ENCODE peak calls at places on chromosomes 3 and 15, in six cellular contexts. R is heart left ventricle; L is stimulated activated CD4-positive, alpha-beta T cell treated with anti-CD3 and anti-CD28 coated beads, Interleukin-1b, Interleukin-23, amount 100 ng/mL, for 24 hours; O is foreskin fibroblast; Q is activated T-cell treated with anti-CD3 and anti-CD28 coated beads, Interleukin-2, amount 50 U/mL, for 48 hours; X is NCI-H1092. W is an unnamed sample.

GRCh38 chr3:31011383-31011782 is 116.9 kb upstream of the GADL1 start:
- DNase-seq in R (no peak), L (no peak), O (peak; percentile 45), Q (no peak), X (peak; percentile 68), W (no peak)

GRCh38 chr15:48842501-48842900 is 31.6 kb upstream of the CEP152 start:
- DNase-seq in R (no peak), L (no peak), O (no peak), Q (no peak), X (no peak), W (peak; percentile 80)

GRCh38 chr3:181330821-181331563 is 341.5 kb upstream of the DNAJC19 start:
- DNase-seq in R (no peak), L (no peak), O (no peak), Q (no peak), X (no peak), W (no peak)

GRCh38 chr3:43093006-43093405 is 12.9 kb downstream of the POMGNT2 start:
- DNase-seq in R (no peak), L (no peak), O (no peak), Q (no peak), X (no peak), W (no peak)

GRCh38 chr3:40313975-40314860 is 4.7 kb downstream of the EIF1B start:
- DNase-seq in R (no peak), L (no peak), O (peak; percentile 58), Q (no peak), X (no peak), W (no peak)

GRCh38 chr3:112378989-112379692 is 46.2 kb downstream of the CD200 start:
- DNase-seq in R (no peak), L (no peak), O (peak; percentile 77), Q (no peak), X (no peak), W (no peak)

GRCh38 chr15:69735126-69735525 is 282.5 kb downstream of the RPLP1 start:
- DNase-seq in R (no peak), L (no peak), O (no peak), Q (no peak), X (no peak), W (no peak)

GRCh38 chr15:59158701-59159034 is 48.0 kb upstream of the LDHAL6B start:
- DNase-seq in R (no peak), L (no peak), O (no peak), Q (no peak), X (peak; percentile 19), W (peak; percentile 90)

GRCh38 chr15:20295238-20295811 is 246.3 kb downstream of the GOLGA6L6 start:
- DNase-seq in R (peak; percentile 31), L (no peak), O (no peak), Q (no peak), X (no peak), W (no peak)

GRCh38 chr3:32428092-32429068 is 36.7 kb downstream of the CMTM7 start:
- DNase-seq in R (no peak), L (no peak), O (no peak), Q (peak; percentile 39), X (no peak), W (no peak)

GRCh38 chr15:62769604-62770003 is 272.9 kb upstream of the TPM1 start:
- DNase-seq in R (no peak), L (no peak), O (peak; percentile 48), Q (no peak), X (no peak), W (no peak)

GRCh38 chr3:44114142-44114541 is 127.5 kb upstream of the TOPAZ1 start:
- DNase-seq in R (peak; percentile 41), L (peak; percentile 20), O (peak; percentile 51), Q (peak; percentile 60), X (no peak), W (no peak)

GRCh38 chr3:47783673-47784072 is 2.0 kb upstream of the SMARCC1 start:
- DNase-seq in R (no peak), L (no peak), O (no peak), Q (no peak), X (no peak), W (no peak)

GRCh38 chr3:179068779-179069530 is 2.7 kb downstream of the ZMAT3 start:
- DNase-seq in R (no peak), L (peak; percentile 7), O (peak; percentile 73), Q (peak; percentile 38), X (no peak), W (peak; percentile 19)

GRCh38 chr3:43286886-43287301 is 554 bp downstream of the SNRK start:
- DNase-seq in R (no peak), L (peak; percentile 6), O (peak; percentile 56), Q (peak; percentile 49), X (no peak), W (no peak)

GRCh38 chr3:152583913-152584312 is 251.0 kb upstream of the P2RY1 start:
- DNase-seq in R (no peak), L (no peak), O (peak; percentile 25), Q (no peak), X (no peak), W (no peak)

GRCh38 chr15:57183041-57183440 is 193.3 kb upstream of the CGNL1 start:
- DNase-seq in R (no peak), L (no peak), O (peak; percentile 56), Q (no peak), X (no peak), W (no peak)

GRCh38 chr15:55194246-55194645 is 2.5 kb downstream of the RSL24D1 start:
- DNase-seq in R (no peak), L (no peak), O (no peak), Q (no peak), X (no peak), W (no peak)

GRCh38 chr3:124773351-124774304 is 43.4 kb downstream of the UMPS start:
- DNase-seq in R (peak; percentile 24), L (no peak), O (no peak), Q (no peak), X (no peak), W (no peak)

GRCh38 chr3:77553240-77553639 is 513.3 kb downstream of the ROBO2 start:
- DNase-seq in R (no peak), L (no peak), O (no peak), Q (no peak), X (no peak), W (no peak)

GRCh38 chr3:53005854-53006513 is 39.9 kb downstream of the SFMBT1 start:
- DNase-seq in R (no peak), L (no peak), O (no peak), Q (no peak), X (no peak), W (no peak)

GRCh38 chr3:51311055-51311454 is 74.0 kb upstream of the MANF start:
- DNase-seq in R (no peak), L (no peak), O (peak; percentile 52), Q (no peak), X (no peak), W (no peak)

W was measured in NCI-H1105.